ENCODE peak calls at places on chromosome 16, in five cellular contexts. One of them, this sample, is unnamed.

GRCh38 chr16:19765860-19766553 is 47.9 kb downstream of the IQCK start:
- DNase-seq in Panc1: no peak
- DNase-seq in ascending aorta: peak; percentile 70
- DNase-seq in breast epithelium: peak; percentile 70
- DNase-seq in SK-N-SH: no peak
- DNase-seq in this sample: peak; percentile 68

GRCh38 chr16:84237994-84238750 is 1.6 kb downstream of the KCNG4 start:
- DNase-seq in SK-N-SH: no peak
- DNase-seq in breast epithelium: no peak
- DNase-seq in Panc1: no peak
- DNase-seq in ascending aorta: no peak
- DNase-seq in this sample: no peak

GRCh38 chr16:23535901-23536300 is 21.2 kb downstream of the EARS2 start:
- DNase-seq in ascending aorta: no peak
- DNase-seq in breast epithelium: no peak
- DNase-seq in SK-N-SH: no peak
- DNase-seq in Panc1: no peak
- DNase-seq in this sample: no peak

GRCh38 chr16:12612598-12613101 is 191.0 kb downstream of the CPPED1 start:
- DNase-seq in breast epithelium: no peak
- DNase-seq in ascending aorta: no peak
- DNase-seq in SK-N-SH: no peak
- DNase-seq in Panc1: peak; percentile 39
- DNase-seq in this sample: no peak

GRCh38 chr16:27238016-27238587 is 30.5 kb downstream of the NSMCE1 start:
- DNase-seq in Panc1: no peak
- DNase-seq in breast epithelium: no peak
- DNase-seq in SK-N-SH: no peak
- DNase-seq in ascending aorta: peak; percentile 64
- DNase-seq in this sample: peak; percentile 39

GRCh38 chr16:68287276-68288251 is 23.2 kb downstream of the SLC7A6OS start:
- DNase-seq in ascending aorta: peak; percentile 92
- DNase-seq in breast epithelium: peak; percentile 40
- DNase-seq in SK-N-SH: no peak
- DNase-seq in Panc1: no peak
- DNase-seq in this sample: no peak

GRCh38 chr16:49315602-49316001 is 34.0 kb upstream of the CBLN1 start:
- DNase-seq in breast epithelium: no peak
- DNase-seq in Panc1: no peak
- DNase-seq in ascending aorta: no peak
- DNase-seq in SK-N-SH: no peak
- DNase-seq in this sample: no peak

GRCh38 chr16:71540-72341 is 690 bp downstream of the RHBDF1 start:
- DNase-seq in breast epithelium: peak; percentile 97
- DNase-seq in Panc1: no peak
- DNase-seq in SK-N-SH: peak; percentile 76
- DNase-seq in ascending aorta: peak; percentile 86
- DNase-seq in this sample: no peak

GRCh38 chr16:4699030-4699556 is 5.7 kb downstream of the NUDT16L1 start:
- DNase-seq in breast epithelium: no peak
- DNase-seq in SK-N-SH: no peak
- DNase-seq in ascending aorta: no peak
- DNase-seq in Panc1: no peak
- DNase-seq in this sample: no peak

GRCh38 chr16:14135704-14136103 is 64.6 kb downstream of the MRTFB start:
- DNase-seq in breast epithelium: no peak
- DNase-seq in SK-N-SH: no peak
- DNase-seq in Panc1: no peak
- DNase-seq in ascending aorta: no peak
- DNase-seq in this sample: no peak

GRCh38 chr16:79608976-79609375 is 8.4 kb upstream of the MAF start:
- DNase-seq in breast epithelium: no peak
- DNase-seq in SK-N-SH: no peak
- DNase-seq in ascending aorta: no peak
- DNase-seq in Panc1: no peak
- DNase-seq in this sample: no peak

GRCh38 chr16:78538919-78539318 is 439.5 kb downstream of the WWOX start:
- DNase-seq in ascending aorta: no peak
- DNase-seq in breast epithelium: no peak
- DNase-seq in Panc1: no peak
- DNase-seq in SK-N-SH: no peak
- DNase-seq in this sample: no peak

GRCh38 chr16:78537511-78537910 is 438.1 kb downstream of the WWOX start:
- DNase-seq in Panc1: no peak
- DNase-seq in breast epithelium: no peak
- DNase-seq in ascending aorta: no peak
- DNase-seq in SK-N-SH: no peak
- DNase-seq in this sample: no peak

GRCh38 chr16:78542419-78542818 is 443.0 kb downstream of the WWOX start:
- DNase-seq in breast epithelium: no peak
- DNase-seq in ascending aorta: no peak
- DNase-seq in SK-N-SH: no peak
- DNase-seq in Panc1: no peak
- DNase-seq in this sample: no peak

GRCh38 chr16:78535098-78535497 is 435.6 kb downstream of the WWOX start:
- DNase-seq in ascending aorta: no peak
- DNase-seq in Panc1: no peak
- DNase-seq in SK-N-SH: peak; percentile 41
- DNase-seq in breast epithelium: no peak
- DNase-seq in this sample: no peak

DNA sequence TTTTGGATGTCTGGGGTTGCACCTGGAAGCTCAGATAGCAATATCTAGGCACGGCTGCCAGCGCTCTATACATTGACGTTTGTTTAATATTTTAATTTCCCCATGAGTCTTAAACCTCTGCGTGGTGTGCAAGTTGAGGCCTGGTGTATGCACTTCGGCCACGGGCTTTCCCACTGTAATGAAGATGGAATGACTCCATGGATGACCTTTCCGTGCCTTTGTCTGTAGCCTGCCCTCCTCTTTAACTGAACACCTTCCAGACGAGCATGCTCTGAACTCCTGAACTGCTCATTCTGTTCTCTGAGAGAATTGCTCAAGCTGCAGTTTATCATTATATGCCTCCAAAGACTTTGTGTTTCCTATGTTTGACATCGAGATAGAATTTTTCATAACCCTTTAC is 438.8 kb downstream of the WWOX start:
- DNase-seq in ascending aorta: no peak
- DNase-seq in SK-N-SH: no peak
- DNase-seq in breast epithelium: no peak
- DNase-seq in Panc1: no peak
- DNase-seq in this sample: no peak
- H3K27ac ChIP-seq in ascending aorta: no peak overlapping the region
- H3K27ac ChIP-seq in SK-N-SH: no peak overlapping the region
- H3K27ac ChIP-seq in breast epithelium: no peak overlapping the region
- H3K27ac ChIP-seq in Panc1: no peak overlapping the region
- H3K27ac ChIP-seq in this sample: no peak overlapping the region

GRCh38 chr16:62985727-62986126 is 949.5 kb upstream of the CDH8 start:
- DNase-seq in SK-N-SH: no peak
- DNase-seq in Panc1: no peak
- DNase-seq in breast epithelium: no peak
- DNase-seq in ascending aorta: no peak
- DNase-seq in this sample: no peak
- H3K27ac ChIP-seq in SK-N-SH: no peak overlapping the region
- H3K27ac ChIP-seq in Panc1: no peak overlapping the region
- H3K27ac ChIP-seq in breast epithelium: no peak overlapping the region
- H3K27ac ChIP-seq in ascending aorta: no peak overlapping the region
- H3K27ac ChIP-seq in this sample: no peak overlapping the region

DNA sequence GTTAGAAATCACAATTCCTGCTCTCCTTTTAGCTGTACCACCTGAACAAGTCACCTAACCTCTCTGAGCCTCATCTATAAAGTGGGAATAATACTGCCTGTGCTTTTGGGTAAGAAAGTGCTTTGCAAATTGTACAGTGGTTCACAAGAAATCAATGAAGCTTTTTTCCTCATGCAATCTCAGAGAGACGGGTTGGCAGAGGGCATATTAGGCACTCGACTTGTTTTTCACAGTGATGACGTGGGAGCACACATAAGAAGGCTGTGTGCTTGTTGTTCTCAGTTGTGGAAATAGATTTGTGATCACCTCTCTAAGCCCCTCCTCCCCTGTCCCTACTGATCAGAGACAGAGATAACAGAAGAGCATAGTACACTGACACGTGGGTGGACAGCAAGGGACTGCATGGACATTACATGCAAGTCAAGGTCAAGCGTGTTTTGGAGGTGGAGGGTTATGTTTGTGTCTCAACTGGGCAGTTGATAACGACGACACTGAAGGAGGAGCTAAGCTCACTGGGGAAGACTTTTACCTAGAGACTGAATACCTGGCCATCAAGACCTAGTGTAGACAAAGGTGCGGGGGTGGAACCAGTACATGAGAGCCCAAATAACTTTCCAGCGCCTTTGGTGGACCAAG is 1.7 kb upstream of the GPT2 start:
- DNase-seq in SK-N-SH: no peak
- DNase-seq in Panc1: no peak
- DNase-seq in ascending aorta: no peak
- DNase-seq in breast epithelium: no peak
- DNase-seq in this sample: no peak
- H3K27ac ChIP-seq in SK-N-SH: no peak overlapping the region
- H3K27ac ChIP-seq in Panc1: no peak overlapping the region
- H3K27ac ChIP-seq in ascending aorta: no peak overlapping the region
- H3K27ac ChIP-seq in breast epithelium: no peak overlapping the region
- H3K27ac ChIP-seq in this sample: peak overlapping the region; percentile 31

DNA sequence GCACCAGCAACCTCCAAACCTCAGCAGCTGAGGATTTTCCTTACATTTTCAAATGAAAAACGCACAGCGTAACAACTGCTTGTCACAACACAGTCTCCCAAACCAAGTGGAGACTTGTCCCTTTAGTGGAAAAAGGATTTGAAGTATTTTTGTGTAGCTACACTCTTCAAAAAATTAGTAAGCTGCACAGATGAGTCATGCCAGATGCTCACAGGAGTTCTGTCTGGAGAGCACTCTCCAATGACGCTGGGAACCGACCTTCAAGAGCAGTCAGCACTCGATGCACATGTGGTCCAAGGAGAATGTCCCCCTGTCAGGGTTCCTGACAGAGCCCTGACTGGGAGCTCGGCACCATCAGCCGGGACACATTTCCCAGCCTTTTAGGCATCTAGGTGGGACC is 39.8 kb downstream of the MAP1LC3B start:
- DNase-seq in ascending aorta: no peak
- DNase-seq in breast epithelium: no peak
- DNase-seq in SK-N-SH: peak; percentile 52
- DNase-seq in Panc1: no peak
- DNase-seq in this sample: no peak
- H3K27ac ChIP-seq in ascending aorta: no peak overlapping the region
- H3K27ac ChIP-seq in breast epithelium: no peak overlapping the region
- H3K27ac ChIP-seq in SK-N-SH: peak overlapping the region; percentile 12
- H3K27ac ChIP-seq in Panc1: no peak overlapping the region
- H3K27ac ChIP-seq in this sample: no peak overlapping the region

GRCh38 chr16:82628741-82629140 is 2.0 kb downstream of the CDH13 start:
- DNase-seq in breast epithelium: no peak
- DNase-seq in ascending aorta: no peak
- DNase-seq in Panc1: no peak
- DNase-seq in SK-N-SH: no peak
- DNase-seq in this sample: peak; percentile 5
- H3K27ac ChIP-seq in breast epithelium: peak overlapping the region; percentile 52
- H3K27ac ChIP-seq in ascending aorta: peak overlapping the region; percentile 97
- H3K27ac ChIP-seq in Panc1: no peak overlapping the region
- H3K27ac ChIP-seq in SK-N-SH: no peak overlapping the region
- H3K27ac ChIP-seq in this sample: no peak overlapping the region

GRCh38 chr16:67184453-67185002 is 765 bp upstream of the MATCAP1 start:
- DNase-seq in SK-N-SH: peak; percentile 76
- DNase-seq in breast epithelium: no peak
- DNase-seq in ascending aorta: no peak
- DNase-seq in Panc1: no peak
- DNase-seq in this sample: no peak
- H3K27ac ChIP-seq in SK-N-SH: peak overlapping the region; percentile 97
- H3K27ac ChIP-seq in breast epithelium: peak overlapping the region; percentile 99
- H3K27ac ChIP-seq in ascending aorta: peak overlapping the region; percentile 92
- H3K27ac ChIP-seq in Panc1: no peak overlapping the region
- H3K27ac ChIP-seq in this sample: peak overlapping the region; percentile 91

GRCh38 chr16:74606521-74607309 is at the start of gene GLG1:
- DNase-seq in ascending aorta: peak; percentile 96
- DNase-seq in Panc1: no peak
- DNase-seq in SK-N-SH: peak; percentile 95
- DNase-seq in breast epithelium: peak; percentile 78
- DNase-seq in this sample: peak; percentile 87
- H3K27ac ChIP-seq in ascending aorta: peak within 1 kb of the TSS; percentile 96
- H3K27ac ChIP-seq in Panc1: peak within 1 kb of the TSS; percentile 79
- H3K27ac ChIP-seq in SK-N-SH: peak within 1 kb of the TSS; percentile 89
- H3K27ac ChIP-seq in breast epithelium: peak within 1 kb of the TSS; percentile 96
- H3K27ac ChIP-seq in this sample: peak within 1 kb of the TSS; percentile 93

GRCh38 chr16:88593910-88594309 is 23.7 kb downstream of the ZC3H18 start:
- DNase-seq in Panc1: no peak
- DNase-seq in SK-N-SH: no peak
- DNase-seq in ascending aorta: no peak
- DNase-seq in breast epithelium: no peak
- DNase-seq in this sample: no peak
- H3K27ac ChIP-seq in Panc1: no peak overlapping the region
- H3K27ac ChIP-seq in SK-N-SH: no peak overlapping the region
- H3K27ac ChIP-seq in ascending aorta: no peak overlapping the region
- H3K27ac ChIP-seq in breast epithelium: no peak overlapping the region
- H3K27ac ChIP-seq in this sample: peak overlapping the region; percentile 77

GRCh38 chr16:81616321-81617020 is 162.6 kb upstream of the PLCG2 start:
- DNase-seq in Panc1: no peak
- DNase-seq in SK-N-SH: peak; percentile 65
- DNase-seq in ascending aorta: no peak
- DNase-seq in breast epithelium: no peak
- DNase-seq in this sample: peak; percentile 7
- H3K27ac ChIP-seq in Panc1: no peak overlapping the region
- H3K27ac ChIP-seq in SK-N-SH: no peak overlapping the region
- H3K27ac ChIP-seq in ascending aorta: no peak overlapping the region
- H3K27ac ChIP-seq in breast epithelium: peak overlapping the region; percentile 20
- H3K27ac ChIP-seq in this sample: peak overlapping the region; percentile 90

This sample was measured in substantia nigra.